ENCODE peak calls at places on chromosomes 2 and 18, in seven cellular contexts. One of them, this sample, is unnamed.

GRCh38 chr2:236833501-236834186 is 252.0 kb upstream of the COPS8 start:
- DNase-seq in adrenal gland: no peak
- DNase-seq in GM12865: no peak
- DNase-seq in colonic mucosa: no peak
- DNase-seq in upper lobe of right lung: no peak
- DNase-seq in neural progenitor cell: no peak
- DNase-seq in epithelial cell of esophagus: peak
- DNase-seq in this sample: no peak

GRCh38 chr2:85933753-85934594 is 45.2 kb upstream of the ST3GAL5 start:
- DNase-seq in GM12865: no peak
- DNase-seq in epithelial cell of esophagus: peak
- DNase-seq in colonic mucosa: no peak
- DNase-seq in adrenal gland: peak
- DNase-seq in neural progenitor cell: no peak
- DNase-seq in upper lobe of right lung: no peak
- DNase-seq in this sample: no peak

GRCh38 chr2:201532686-201533304 is 81.3 kb downstream of the STRADB start:
- DNase-seq in epithelial cell of esophagus: peak
- DNase-seq in GM12865: peak
- DNase-seq in adrenal gland: no peak
- DNase-seq in neural progenitor cell: no peak
- DNase-seq in upper lobe of right lung: no peak
- DNase-seq in colonic mucosa: no peak
- DNase-seq in this sample: no peak

GRCh38 chr2:228367356-228367755 is 185.9 kb upstream of the SPHKAP start:
- DNase-seq in epithelial cell of esophagus: no peak
- DNase-seq in neural progenitor cell: no peak
- DNase-seq in adrenal gland: no peak
- DNase-seq in upper lobe of right lung: no peak
- DNase-seq in colonic mucosa: no peak
- DNase-seq in GM12865: no peak
- DNase-seq in this sample: no peak

GRCh38 chr2:151981886-151982285 is 117.0 kb downstream of the CACNB4 start:
- DNase-seq in neural progenitor cell: no peak
- DNase-seq in epithelial cell of esophagus: no peak
- DNase-seq in colonic mucosa: no peak
- DNase-seq in GM12865: no peak
- DNase-seq in upper lobe of right lung: no peak
- DNase-seq in adrenal gland: no peak
- DNase-seq in this sample: no peak

GRCh38 chr18:58135806-58136331 is 91.8 kb downstream of the NEDD4L start:
- DNase-seq in epithelial cell of esophagus: peak
- DNase-seq in colonic mucosa: peak
- DNase-seq in adrenal gland: peak
- DNase-seq in upper lobe of right lung: no peak
- DNase-seq in GM12865: peak
- DNase-seq in neural progenitor cell: peak
- DNase-seq in this sample: no peak

GRCh38 chr2:20288941-20289340 is 61.7 kb downstream of the PUM2 start:
- DNase-seq in colonic mucosa: no peak
- DNase-seq in neural progenitor cell: no peak
- DNase-seq in epithelial cell of esophagus: peak
- DNase-seq in GM12865: no peak
- DNase-seq in upper lobe of right lung: no peak
- DNase-seq in adrenal gland: no peak
- DNase-seq in this sample: no peak

GRCh38 chr2:216015722-216016464 is 2.5 kb upstream of the MREG start:
- DNase-seq in adrenal gland: no peak
- DNase-seq in neural progenitor cell: no peak
- DNase-seq in upper lobe of right lung: no peak
- DNase-seq in epithelial cell of esophagus: no peak
- DNase-seq in colonic mucosa: no peak
- DNase-seq in GM12865: peak
- DNase-seq in this sample: no peak

GRCh38 chr2:173906626-173907025 is 58.5 kb downstream of the SP3 start:
- DNase-seq in colonic mucosa: no peak
- DNase-seq in GM12865: no peak
- DNase-seq in adrenal gland: no peak
- DNase-seq in neural progenitor cell: no peak
- DNase-seq in upper lobe of right lung: no peak
- DNase-seq in epithelial cell of esophagus: no peak
- DNase-seq in this sample: no peak

GRCh38 chr2:46339200-46339599 is 42.0 kb downstream of the EPAS1 start:
- DNase-seq in adrenal gland: no peak
- DNase-seq in GM12865: no peak
- DNase-seq in epithelial cell of esophagus: no peak
- DNase-seq in colonic mucosa: no peak
- DNase-seq in neural progenitor cell: no peak
- DNase-seq in upper lobe of right lung: no peak
- DNase-seq in this sample: no peak

GRCh38 chr18:48475635-48476549 is 62.9 kb upstream of the CTIF start:
- DNase-seq in upper lobe of right lung: no peak
- DNase-seq in neural progenitor cell: peak
- DNase-seq in adrenal gland: peak
- DNase-seq in epithelial cell of esophagus: peak
- DNase-seq in colonic mucosa: no peak
- DNase-seq in GM12865: peak
- DNase-seq in this sample: peak

GRCh38 chr18:75269140-75269676 is 58.6 kb downstream of the TSHZ1 start:
- DNase-seq in adrenal gland: no peak
- DNase-seq in colonic mucosa: no peak
- DNase-seq in GM12865: no peak
- DNase-seq in upper lobe of right lung: no peak
- DNase-seq in epithelial cell of esophagus: no peak
- DNase-seq in neural progenitor cell: no peak
- DNase-seq in this sample: no peak

GRCh38 chr2:134227666-134228065 is 26.2 kb upstream of the MGAT5 start:
- DNase-seq in neural progenitor cell: no peak
- DNase-seq in adrenal gland: no peak
- DNase-seq in upper lobe of right lung: no peak
- DNase-seq in colonic mucosa: no peak
- DNase-seq in GM12865: no peak
- DNase-seq in epithelial cell of esophagus: no peak
- DNase-seq in this sample: no peak

GRCh38 chr2:16406497-16406896 is 259.1 kb downstream of the CYRIA start:
- DNase-seq in adrenal gland: no peak
- DNase-seq in epithelial cell of esophagus: no peak
- DNase-seq in neural progenitor cell: peak
- DNase-seq in colonic mucosa: no peak
- DNase-seq in GM12865: no peak
- DNase-seq in upper lobe of right lung: no peak
- DNase-seq in this sample: no peak

GRCh38 chr2:214730248-214730647 is 79.2 kb downstream of the BARD1 start:
- DNase-seq in neural progenitor cell: no peak
- DNase-seq in upper lobe of right lung: no peak
- DNase-seq in epithelial cell of esophagus: no peak
- DNase-seq in adrenal gland: no peak
- DNase-seq in GM12865: no peak
- DNase-seq in colonic mucosa: no peak
- DNase-seq in this sample: no peak

GRCh38 chr2:69083126-69083733 is 70.3 kb downstream of the ANTXR1 start:
- DNase-seq in GM12865: no peak
- DNase-seq in neural progenitor cell: no peak
- DNase-seq in epithelial cell of esophagus: peak
- DNase-seq in upper lobe of right lung: no peak
- DNase-seq in colonic mucosa: no peak
- DNase-seq in adrenal gland: peak
- DNase-seq in this sample: no peak

GRCh38 chr2:223481486-223481885 is 120.7 kb downstream of the SCG2 start:
- DNase-seq in upper lobe of right lung: no peak
- DNase-seq in colonic mucosa: no peak
- DNase-seq in neural progenitor cell: no peak
- DNase-seq in adrenal gland: no peak
- DNase-seq in epithelial cell of esophagus: no peak
- DNase-seq in GM12865: no peak
- DNase-seq in this sample: no peak

GRCh38 chr2:65072181-65072970 is 16.2 kb downstream of the CEP68 start:
- DNase-seq in neural progenitor cell: no peak
- DNase-seq in upper lobe of right lung: no peak
- DNase-seq in adrenal gland: no peak
- DNase-seq in epithelial cell of esophagus: no peak
- DNase-seq in GM12865: peak
- DNase-seq in colonic mucosa: no peak
- DNase-seq in this sample: no peak

DNA sequence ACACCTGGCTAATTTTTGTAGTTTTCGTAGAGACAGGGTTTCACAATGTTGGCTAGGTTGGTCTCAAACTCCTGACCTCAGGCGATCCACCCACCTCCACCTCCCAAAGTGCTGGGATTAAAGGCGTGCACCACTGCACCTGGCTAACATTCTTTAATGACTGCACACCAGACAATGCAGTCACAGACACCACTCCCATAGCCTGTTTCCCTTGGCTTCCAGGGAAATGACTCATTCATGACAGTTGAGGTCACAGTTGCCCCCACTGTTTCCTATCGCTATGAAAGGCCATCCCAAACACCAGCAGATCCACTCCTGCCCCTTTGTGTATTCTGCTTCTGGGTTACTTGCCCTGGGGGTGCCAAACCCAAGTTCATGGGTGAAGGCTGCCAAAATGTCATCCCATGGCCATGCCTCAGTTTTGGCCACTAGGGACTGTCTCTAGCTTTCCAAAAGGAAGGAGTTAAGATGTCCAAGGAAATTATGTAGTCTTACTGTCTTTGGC is 8.7 kb downstream of the CHMP1B start:
- DNase-seq in epithelial cell of esophagus: peak
- DNase-seq in neural progenitor cell: no peak
- DNase-seq in adrenal gland: no peak
- DNase-seq in upper lobe of right lung: no peak
- DNase-seq in GM12865: no peak
- DNase-seq in colonic mucosa: peak
- DNase-seq in this sample: no peak
- TF ChIP-seq CTCF in epithelial cell of esophagus: peak
- TF ChIP-seq CTCF in neural progenitor cell: no peak
- TF ChIP-seq CTCF in adrenal gland: no peak
- TF ChIP-seq CTCF in upper lobe of right lung: no peak
- TF ChIP-seq CTCF in GM12865: no peak
- TF ChIP-seq CTCF in colonic mucosa: no peak
- TF ChIP-seq CTCF in this sample: no peak

GRCh38 chr18:36297419-36298112 is at the start of gene FHOD3:
- DNase-seq in adrenal gland: peak
- DNase-seq in upper lobe of right lung: peak
- DNase-seq in GM12865: peak
- DNase-seq in neural progenitor cell: peak
- DNase-seq in colonic mucosa: peak
- DNase-seq in epithelial cell of esophagus: peak
- DNase-seq in this sample: peak

GRCh38 chr18:36296591-36297418 is 708 bp upstream of the FHOD3 start:
- DNase-seq in colonic mucosa: peak
- DNase-seq in epithelial cell of esophagus: peak
- DNase-seq in GM12865: peak
- DNase-seq in upper lobe of right lung: peak
- DNase-seq in adrenal gland: peak
- DNase-seq in neural progenitor cell: peak
- DNase-seq in this sample: no peak

GRCh38 chr18:36295214-36295613 is 2.3 kb upstream of the FHOD3 start:
- DNase-seq in colonic mucosa: no peak
- DNase-seq in epithelial cell of esophagus: no peak
- DNase-seq in GM12865: no peak
- DNase-seq in adrenal gland: no peak
- DNase-seq in upper lobe of right lung: no peak
- DNase-seq in neural progenitor cell: no peak
- DNase-seq in this sample: no peak

GRCh38 chr18:36295880-36296301 is 1.6 kb upstream of the FHOD3 start:
- DNase-seq in colonic mucosa: peak
- DNase-seq in adrenal gland: no peak
- DNase-seq in GM12865: no peak
- DNase-seq in upper lobe of right lung: no peak
- DNase-seq in neural progenitor cell: no peak
- DNase-seq in epithelial cell of esophagus: no peak
- DNase-seq in this sample: no peak

GRCh38 chr18:36294031-36294430 is 3.5 kb upstream of the FHOD3 start:
- DNase-seq in upper lobe of right lung: no peak
- DNase-seq in GM12865: no peak
- DNase-seq in neural progenitor cell: no peak
- DNase-seq in epithelial cell of esophagus: peak
- DNase-seq in colonic mucosa: no peak
- DNase-seq in adrenal gland: no peak
- DNase-seq in this sample: no peak
- H3K4me3 ChIP-seq in upper lobe of right lung: no peak
- H3K4me3 ChIP-seq in GM12865: no peak
- H3K4me3 ChIP-seq in neural progenitor cell: no peak
- H3K4me3 ChIP-seq in epithelial cell of esophagus: no peak
- H3K4me3 ChIP-seq in colonic mucosa: no peak
- H3K4me3 ChIP-seq in adrenal gland: no peak
- H3K4me3 ChIP-seq in this sample: no peak

GRCh38 chr2:109316091-109316490 is 187.1 kb downstream of the SH3RF3 start:
- DNase-seq in GM12865: no peak
- DNase-seq in neural progenitor cell: no peak
- DNase-seq in upper lobe of right lung: no peak
- DNase-seq in colonic mucosa: no peak
- DNase-seq in adrenal gland: no peak
- DNase-seq in epithelial cell of esophagus: no peak
- DNase-seq in this sample: no peak

GRCh38 chr2:109317471-109318090 is 188.6 kb downstream of the SH3RF3 start:
- DNase-seq in epithelial cell of esophagus: no peak
- DNase-seq in adrenal gland: no peak
- DNase-seq in neural progenitor cell: no peak
- DNase-seq in colonic mucosa: no peak
- DNase-seq in upper lobe of right lung: no peak
- DNase-seq in GM12865: no peak
- DNase-seq in this sample: no peak

GRCh38 chr2:109311771-109312170 is 182.8 kb downstream of the SH3RF3 start:
- DNase-seq in upper lobe of right lung: no peak
- DNase-seq in epithelial cell of esophagus: no peak
- DNase-seq in adrenal gland: no peak
- DNase-seq in GM12865: no peak
- DNase-seq in neural progenitor cell: no peak
- DNase-seq in colonic mucosa: no peak
- DNase-seq in this sample: no peak

GRCh38 chr2:109313343-109313742 is 184.3 kb downstream of the SH3RF3 start:
- DNase-seq in GM12865: no peak
- DNase-seq in epithelial cell of esophagus: no peak
- DNase-seq in upper lobe of right lung: no peak
- DNase-seq in adrenal gland: no peak
- DNase-seq in colonic mucosa: no peak
- DNase-seq in neural progenitor cell: no peak
- DNase-seq in this sample: no peak

DNA sequence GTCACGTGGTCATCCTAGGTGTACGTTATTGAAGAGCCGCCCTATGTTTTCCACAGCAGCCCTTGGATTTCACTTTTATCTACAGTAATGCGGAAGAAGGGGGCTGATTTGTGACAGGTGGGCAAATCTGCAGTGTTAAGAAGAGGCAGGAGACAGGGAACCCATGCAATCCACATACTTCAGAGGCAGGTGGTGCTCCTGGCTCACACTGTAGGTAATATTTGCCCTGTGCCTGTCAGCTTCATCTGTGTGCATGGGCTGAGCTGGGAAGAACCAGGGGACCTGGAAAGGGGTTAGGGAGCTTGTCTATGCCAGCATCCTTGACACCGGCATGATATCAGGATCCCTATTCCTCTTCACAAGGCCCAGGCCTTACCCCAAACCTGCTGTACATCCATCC is 183.9 kb downstream of the SH3RF3 start:
- DNase-seq in GM12865: no peak
- DNase-seq in colonic mucosa: no peak
- DNase-seq in epithelial cell of esophagus: peak
- DNase-seq in neural progenitor cell: no peak
- DNase-seq in adrenal gland: no peak
- DNase-seq in upper lobe of right lung: no peak
- DNase-seq in this sample: no peak
- TF ChIP-seq CTCF in GM12865: no peak
- TF ChIP-seq CTCF in colonic mucosa: no peak
- TF ChIP-seq CTCF in epithelial cell of esophagus: peak
- TF ChIP-seq CTCF in neural progenitor cell: no peak
- TF ChIP-seq CTCF in adrenal gland: no peak
- TF ChIP-seq CTCF in upper lobe of right lung: no peak
- TF ChIP-seq CTCF in this sample: no peak

GRCh38 chr2:24493713-24494112 is 2.7 kb downstream of the NCOA1 start:
- DNase-seq in adrenal gland: no peak
- DNase-seq in upper lobe of right lung: no peak
- DNase-seq in epithelial cell of esophagus: no peak
- DNase-seq in colonic mucosa: no peak
- DNase-seq in neural progenitor cell: no peak
- DNase-seq in GM12865: no peak
- DNase-seq in this sample: no peak
- H3K4me3 ChIP-seq in adrenal gland: no peak
- H3K4me3 ChIP-seq in upper lobe of right lung: peak
- H3K4me3 ChIP-seq in epithelial cell of esophagus: no peak
- H3K4me3 ChIP-seq in colonic mucosa: no peak
- H3K4me3 ChIP-seq in neural progenitor cell: no peak
- H3K4me3 ChIP-seq in GM12865: no peak
- H3K4me3 ChIP-seq in this sample: peak

This sample was measured in upper lobe of left lung.